ENCODE peak calls at places on chromosomes 4 and X, in six cellular contexts. P is psoas muscle, I is endodermal cell, L is hepatocyte, R is pancreas, O is fibroblast of lung. T is an unnamed sample.

GRCh38 chr4:26081795-26082498 is 167.9 kb downstream of the SMIM20 start:
- DNase-seq in O (peak; percentile 49), R (no peak), L (peak; percentile 66), P (no peak), I (no peak), T (peak; percentile 49)

GRCh38 chr4:75745192-75745591 is 20.8 kb downstream of the USO1 start:
- DNase-seq in P (no peak), I (no peak), R (no peak), O (peak; percentile 59), L (peak; percentile 40), T (no peak)

GRCh38 chr4:148071009-148071408 is 339.1 kb downstream of the ARHGAP10 start:
- DNase-seq in I (no peak), L (no peak), R (no peak), P (no peak), O (no peak), T (no peak)

GRCh38 chr4:110663738-110664444 is 41.0 kb upstream of the PITX2 start:
- DNase-seq in O (peak; percentile 80), R (no peak), P (no peak), I (no peak), L (no peak), T (peak; percentile 17)

GRCh38 chr4:8594097-8595038 is 1.8 kb downstream of the CPZ start:
- DNase-seq in P (no peak), L (peak; percentile 86), O (peak; percentile 54), I (peak; percentile 89), R (peak; percentile 58), T (peak; percentile 81)

GRCh38 chr4:110487873-110488272 is 11.9 kb downstream of the ENPEP start:
- DNase-seq in O (no peak), P (no peak), L (peak; percentile 52), I (no peak), R (no peak), T (no peak)

GRCh38 chr4:8238061-8238511 is 31.5 kb upstream of the HTRA3 start:
- DNase-seq in R (no peak), I (peak; percentile 66), L (peak; percentile 78), O (no peak), P (no peak), T (peak; percentile 87)

GRCh38 chr4:20265726-20266125 is 14.0 kb downstream of the SLIT2 start:
- DNase-seq in P (no peak), L (no peak), O (peak; percentile 47), I (no peak), R (no peak), T (no peak)

GRCh38 chr4:30396772-30397475 is 323.2 kb upstream of the PCDH7 start:
- DNase-seq in L (no peak), R (no peak), I (no peak), P (no peak), O (peak; percentile 54), T (no peak)

GRCh38 chr4:147740176-147740575 is 8.3 kb downstream of the ARHGAP10 start:
- DNase-seq in O (peak; percentile 65), P (no peak), I (no peak), R (no peak), L (no peak), T (no peak)

GRCh38 chrX:139738581-139738980 is 30.6 kb upstream of the MCF2 start:
- DNase-seq in R (no peak), P (no peak), O (peak; percentile 53), L (no peak), I (no peak), T (no peak)

GRCh38 chr4:99079625-99080295 is 8.8 kb downstream of the ADH5 start:
- DNase-seq in R (no peak), I (no peak), O (no peak), P (no peak), L (no peak), T (no peak)

GRCh38 chr4:55036405-55036804 is 89.0 kb downstream of the KDR start:
- DNase-seq in I (peak; percentile 72), O (no peak), L (no peak), R (no peak), P (no peak), T (no peak)

GRCh38 chr4:124090007-124090406 is 622.5 kb downstream of the ANKRD50 start:
- DNase-seq in R (no peak), I (no peak), L (no peak), P (no peak), O (no peak), T (no peak)

GRCh38 chr4:84479663-84480062 is 19.4 kb downstream of the NKX6-1 start:
- DNase-seq in P (no peak), I (no peak), R (no peak), L (no peak), O (no peak), T (no peak)

GRCh38 chr4:85747871-85748491 is 273.0 kb downstream of the ARHGAP24 start:
- DNase-seq in R (peak; percentile 51), L (peak; percentile 85), P (no peak), I (peak; percentile 64), O (peak; percentile 75), T (peak; percentile 69)

GRCh38 chr4:144355809-144356757 is 215.6 kb upstream of the GYPA start:
- DNase-seq in L (peak; percentile 77), P (no peak), O (peak; percentile 99), I (peak; percentile 72), R (no peak), T (no peak)

GRCh38 chrX:7119927-7120577 is 27.5 kb upstream of the STS start:
- DNase-seq in P (no peak), I (no peak), O (no peak), R (no peak), L (no peak), T (no peak)

GRCh38 chrX:17441965-17442364 is 67.0 kb downstream of the NHS start:
- DNase-seq in L (no peak), R (no peak), O (peak; percentile 81), P (no peak), I (no peak), T (no peak)

GRCh38 chr4:8644461-8644891 is 51.9 kb downstream of the CPZ start:
- DNase-seq in I (peak; percentile 47), P (no peak), L (no peak), O (no peak), R (no peak), T (no peak)

GRCh38 chr4:139815646-139816601 is 150.3 kb downstream of the MGST2 start:
- DNase-seq in L (peak; percentile 36), R (no peak), P (peak; percentile 78), I (peak; percentile 86), O (peak; percentile 89), T (no peak)

GRCh38 chrX:69615779-69616519 is at the start of gene EDA:
- DNase-seq in O (peak; percentile 28), R (peak; percentile 88), I (peak; percentile 94), P (peak; percentile 93), L (peak; percentile 94), T (peak; percentile 90)

GRCh38 chrX:132463411-132463810 is 25.4 kb downstream of the MBNL3 start:
- DNase-seq in P (no peak), O (peak; percentile 2), I (peak; percentile 63), L (peak; percentile 14), R (no peak), T (no peak)

GRCh38 chr4:168699224-168699878 is 202.5 kb downstream of the PALLD start:
- DNase-seq in P (no peak), I (no peak), R (peak; percentile 19), L (no peak), O (no peak), T (peak; percentile 29)

GRCh38 chrX:374566-374965 is 12.1 kb downstream of the PPP2R3B start:
- DNase-seq in O (no peak), P (peak; percentile 47), I (no peak), L (no peak), R (no peak), T (no peak)

GRCh38 chr4:77284036-77284435 is 127.0 kb downstream of the CCNG2 start:
- DNase-seq in I (no peak), R (no peak), P (no peak), L (no peak), O (peak; percentile 2), T (no peak)

GRCh38 chr4:151117371-151117962 is 18.0 kb downstream of the RPS3A start:
- DNase-seq in I (peak; percentile 89), R (peak; percentile 65), L (peak; percentile 82), P (no peak), O (peak; percentile 58), T (no peak)

GRCh38 chr4:113468165-113469022 is 293.1 kb downstream of the CAMK2D start:
- DNase-seq in P (peak; percentile 84), L (peak; percentile 91), I (peak; percentile 80), R (peak; percentile 28), O (peak; percentile 100), T (peak; percentile 55)
- H3K4me3 ChIP-seq in P (peak overlapping the region; percentile 41), L (no peak overlapping the region), I (no peak overlapping the region), R (no peak overlapping the region), O (peak overlapping the region; percentile 48), T (no peak overlapping the region)

GRCh38 chrX:42289492-42290385 is 366.4 kb upstream of the CASK start:
- DNase-seq in R (no peak), P (no peak), L (no peak), I (no peak), O (no peak), T (no peak)
- H3K4me3 ChIP-seq in R (no peak overlapping the region), P (no peak overlapping the region), L (no peak overlapping the region), I (no peak overlapping the region), O (no peak overlapping the region), T (no peak overlapping the region)

DNA sequence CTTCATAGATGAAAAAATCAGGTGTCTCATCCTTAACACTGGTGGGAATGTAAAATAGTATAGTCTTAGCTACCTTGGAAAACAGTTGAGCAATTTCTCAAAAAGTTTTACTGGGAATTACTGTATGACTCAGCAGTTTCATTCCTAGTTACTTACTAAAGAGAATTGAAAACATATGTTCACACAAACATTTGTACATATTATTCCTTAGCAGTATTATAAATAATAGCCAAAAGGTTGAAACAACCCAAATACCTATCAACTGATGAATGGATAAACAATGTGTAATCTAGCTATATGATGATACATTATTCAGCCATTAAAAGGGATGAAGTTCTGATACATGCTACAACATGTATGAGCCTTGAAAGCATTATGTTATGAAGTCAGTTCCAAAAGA is 41.7 kb downstream of the RBM46 start:
- DNase-seq in L (no peak), R (no peak), P (no peak), I (no peak), O (peak; percentile 66), T (no peak)
- H3K4me3 ChIP-seq in L (no peak overlapping the region), R (no peak overlapping the region), P (no peak overlapping the region), I (no peak overlapping the region), O (no peak overlapping the region), T (no peak overlapping the region)

DNA sequence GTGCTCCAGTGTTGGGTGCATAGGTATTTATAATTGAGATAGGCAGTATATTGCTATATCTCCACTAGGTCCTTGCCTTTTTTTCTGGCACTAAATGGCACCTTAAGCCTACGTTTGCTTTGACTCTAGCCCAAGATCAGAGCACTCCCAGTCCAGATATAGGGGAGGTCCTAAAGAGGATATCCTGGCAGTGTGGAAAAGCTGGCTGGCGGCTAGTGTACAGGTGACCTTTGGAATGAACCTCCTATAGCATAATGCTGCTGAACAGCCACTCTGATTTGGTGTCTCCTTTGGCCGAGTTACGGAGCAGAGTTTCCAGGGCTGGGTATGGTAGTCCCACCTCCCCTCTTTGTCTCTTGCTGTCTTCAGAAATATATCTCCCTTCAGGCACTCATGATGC is 53.8 kb downstream of the PHEX start:
- DNase-seq in O (no peak), L (no peak), P (no peak), R (no peak), I (no peak), T (no peak)
- H3K4me3 ChIP-seq in O (no peak overlapping the region), L (no peak overlapping the region), P (no peak overlapping the region), R (no peak overlapping the region), I (no peak overlapping the region), T (no peak overlapping the region)

T was measured in mucosa of descending colon.